ENCODE peak calls at places on chromosomes 1 and 21, in four cellular contexts. J is brain microvascular endothelial cell, X is suprapubic skin, C is ascending aorta. P is an unnamed sample. For H3K27me3, the result is how much of the 10 kb centered on the place peaks cover.

GRCh38 chr1:96587222-96587621 is 134.4 kb upstream of the PTBP2 start:
- DNase-seq in J (no peak), X (no peak), C (no peak), P (no peak)

GRCh38 chr1:60031116-60031515 is 42.5 kb downstream of the C1orf87 start:
- DNase-seq in X (no peak), J (no peak), C (no peak), P (no peak)

GRCh38 chr21:14591277-14591876 is 45.3 kb upstream of the SAMSN1 start:
- DNase-seq in X (no peak), C (no peak), J (no peak), P (no peak)

GRCh38 chr1:86616871-86617270 is 70.0 kb downstream of the CLCA4 start:
- DNase-seq in J (no peak), X (no peak), C (no peak), P (no peak)

GRCh38 chr1:67749844-67750689 is 65.1 kb downstream of the GADD45A start:
- DNase-seq in J (peak), C (peak), X (no peak), P (no peak)

GRCh38 chr1:154547333-154547732 is 11.1 kb downstream of the UBE2Q1 start:
- DNase-seq in X (no peak), J (no peak), C (no peak), P (no peak)

GRCh38 chr1:228860911-228861829 is 125.9 kb downstream of the RHOU start:
- DNase-seq in X (no peak), C (no peak), J (peak), P (no peak)

GRCh38 chr1:97350241-97350640 is 570.6 kb downstream of the DPYD start:
- DNase-seq in X (no peak), C (no peak), J (no peak), P (no peak)

GRCh38 chr1:59007820-59008598 is 224.2 kb upstream of the JUN start:
- DNase-seq in X (no peak), C (no peak), J (no peak), P (no peak)

GRCh38 chr1:201370500-201370899 is 7.0 kb downstream of the TNNT2 start:
- DNase-seq in C (no peak), J (no peak), X (no peak), P (no peak)

GRCh38 chr21:46226920-46227599 is 1.5 kb downstream of the LSS start:
- DNase-seq in X (no peak), J (peak), C (no peak), P (no peak)

GRCh38 chr21:33152228-33153130 is 77.3 kb upstream of the IFNAR2 start:
- DNase-seq in C (no peak), J (no peak), X (no peak), P (no peak)

GRCh38 chr1:91610829-91611228 is 110.2 kb downstream of the CDC7 start:
- DNase-seq in X (no peak), J (no peak), C (no peak), P (no peak)

GRCh38 chr1:83931658-83932253 is 67.2 kb downstream of the TTLL7 start:
- DNase-seq in C (no peak), J (peak), X (no peak), P (no peak)

GRCh38 chr21:45258476-45258875 is 29.2 kb downstream of the POFUT2 start:
- DNase-seq in C (no peak), X (peak), J (no peak), P (no peak)

GRCh38 chr21:35609263-35609662 is 451.1 kb downstream of the SETD4 start:
- DNase-seq in C (no peak), J (no peak), X (no peak), P (no peak)

GRCh38 chr21:18249542-18250152 is 5.0 kb downstream of the CHODL start:
- DNase-seq in X (no peak), J (no peak), C (no peak), P (no peak)

GRCh38 chr1:180851995-180852887 is 60.5 kb upstream of the KIAA1614 start:
- DNase-seq in C (no peak), J (no peak), X (no peak), P (no peak)

GRCh38 chr1:61420909-61421835 is 303.8 kb downstream of the TM2D1 start:
- DNase-seq in J (no peak), C (no peak), X (no peak), P (no peak)

GRCh38 chr1:35894183-35894582 is 11.2 kb downstream of the AGO1 start:
- DNase-seq in C (no peak), X (no peak), J (peak), P (no peak)

GRCh38 chr21:32322676-32323075 is 24.0 kb downstream of the MRAP start:
- DNase-seq in J (no peak), X (peak), C (no peak), P (no peak)

GRCh38 chr21:42498012-42498411 is 2.0 kb upstream of the RSPH1 start:
- DNase-seq in C (no peak), J (no peak), X (no peak), P (no peak)

DNA sequence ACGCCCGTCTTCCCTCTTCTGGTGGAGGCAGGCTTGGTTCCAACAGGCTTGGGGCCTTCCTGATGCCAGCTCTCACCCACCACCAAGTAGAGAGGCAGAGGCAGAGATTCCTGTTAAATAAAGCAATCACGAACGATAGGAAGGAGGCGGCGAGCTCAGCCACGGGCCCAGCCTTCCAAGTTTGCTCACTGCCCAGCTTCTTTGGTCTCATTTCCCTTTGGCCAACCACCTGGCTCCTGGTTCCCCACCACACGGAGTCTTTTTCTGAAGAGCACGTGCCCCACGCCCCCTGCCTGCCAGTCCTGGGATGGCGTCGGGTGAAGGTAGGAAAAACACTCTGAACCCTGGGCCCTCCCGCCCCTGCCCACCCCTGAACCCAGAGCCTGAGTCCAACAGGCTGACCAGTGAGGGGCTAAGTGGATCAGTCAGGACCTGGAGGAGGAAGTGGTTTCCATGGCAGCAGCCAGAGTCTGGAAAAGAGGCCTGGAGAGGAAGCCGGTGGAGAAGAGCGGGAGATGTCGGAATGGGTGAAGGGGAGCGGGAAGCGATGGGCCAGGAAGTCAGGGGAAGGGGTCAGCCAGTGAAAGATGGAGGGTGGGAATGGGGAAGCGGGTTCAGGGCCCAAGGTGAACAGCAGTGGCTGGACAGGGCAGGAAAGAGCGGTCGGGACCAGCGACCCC is 158.2 kb upstream of the KLHDC7A start:
- DNase-seq in C (no peak), J (no peak), X (no peak), P (no peak)
- TF ChIP-seq CTCF in C (no peak), J (peak), X (no peak), P (no peak)

GRCh38 chr1:48048064-48048463 is 50.9 kb upstream of the TRABD2B start:
- DNase-seq in J (peak), C (peak), X (no peak), P (no peak)
- H3K27ac ChIP-seq in J (no peak), C (peak), X (no peak), P (no peak)

DNA sequence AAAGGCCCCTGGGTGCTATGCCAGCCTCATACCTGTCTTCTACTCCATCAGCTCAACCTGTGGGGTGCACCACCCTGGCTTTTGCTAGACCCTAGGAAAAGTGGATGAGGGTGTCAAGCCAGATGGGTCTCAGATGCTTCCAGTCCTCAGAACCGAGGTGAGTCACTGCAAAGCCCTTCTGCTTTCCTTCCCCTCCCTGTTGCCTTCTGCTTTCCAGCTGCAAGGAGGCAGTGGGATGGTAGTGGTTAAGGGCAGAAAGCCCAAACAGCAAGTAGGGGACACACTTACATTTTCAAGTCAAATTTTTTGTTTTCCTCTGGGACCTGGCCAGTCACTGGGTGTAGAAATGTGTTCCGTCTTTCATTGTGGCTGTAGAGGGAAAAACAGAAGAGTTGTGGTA is 60.7 kb upstream of the GOLT1A start:
- DNase-seq in J (no peak), X (no peak), C (no peak), P (no peak)
- H3K27me3 ChIP-seq in J (under half), X (under half), C (under half), P (under half)

GRCh38 chr1:1123581-1124507 is 8.0 kb upstream of the C1orf159 start:
- DNase-seq in X (no peak), C (no peak), J (no peak), P (no peak)

GRCh38 chr1:1124508-1124785 is 8.6 kb upstream of the C1orf159 start:
- DNase-seq in J (no peak), C (no peak), X (no peak), P (no peak)

GRCh38 chr1:1121611-1122077 is 5.8 kb upstream of the C1orf159 start:
- DNase-seq in J (no peak), X (no peak), C (no peak), P (no peak)

GRCh38 chr1:1122078-1122811 is 6.4 kb upstream of the C1orf159 start:
- DNase-seq in J (peak), X (peak), C (no peak), P (peak)

GRCh38 chr1:1122981-1123480 is 7.1 kb upstream of the C1orf159 start:
- DNase-seq in J (no peak), C (no peak), X (no peak), P (no peak)
- TF ChIP-seq CTCF in J (no peak), C (no peak), X (no peak), P (no peak)

GRCh38 chr21:38488640-38489282 is 9.5 kb downstream of the ERG start:
- DNase-seq in C (no peak), J (no peak), X (no peak), P (no peak)

GRCh38 chr21:38489283-38489677 is 9.0 kb downstream of the ERG start:
- DNase-seq in X (no peak), J (no peak), C (no peak), P (no peak)

GRCh38 chr21:38489729-38490128 is 8.5 kb downstream of the ERG start:
- DNase-seq in J (no peak), C (no peak), X (no peak), P (no peak)

GRCh38 chr21:38486705-38487104 is 11.6 kb downstream of the ERG start:
- DNase-seq in J (no peak), X (no peak), C (no peak), P (no peak)

GRCh38 chr21:38487906-38488639 is 10.2 kb downstream of the ERG start:
- DNase-seq in J (no peak), C (no peak), X (no peak), P (no peak)
- H3K27ac ChIP-seq in J (no peak), C (peak), X (no peak), P (no peak)

GRCh38 chr1:1168451-1169411 is 4.9 kb upstream of the TTLL10 start:
- DNase-seq in J (no peak), X (no peak), C (no peak), P (no peak)
- H3K27me3 ChIP-seq in J (under half), X (half or more), C (under half), P (under half)

GRCh38 chr1:44294588-44295007 is 60.5 kb downstream of the ERI3 start:
- DNase-seq in C (no peak), J (peak), X (no peak), P (no peak)
- TF ChIP-seq CTCF in C (peak), J (peak), X (peak), P (no peak)

GRCh38 chr1:27000817-27001460 is 7.4 kb downstream of the TRNP1 start:
- DNase-seq in C (peak), X (no peak), J (peak), P (no peak)
- H3K27ac ChIP-seq in C (peak), X (peak), J (peak), P (no peak)

GRCh38 chr1:14019461-14019860 is 319.5 kb downstream of the PRDM2 start:
- DNase-seq in J (no peak), C (no peak), X (no peak), P (no peak)

GRCh38 chr1:14020006-14020405 is 320.0 kb downstream of the PRDM2 start:
- DNase-seq in J (no peak), C (no peak), X (no peak), P (no peak)

GRCh38 chr1:14017531-14017961 is 317.6 kb downstream of the PRDM2 start:
- DNase-seq in X (no peak), C (no peak), J (no peak), P (no peak)
- H3K27me3 ChIP-seq in X (under half), C (under half), J (under half), P (under half)